ENCODE peak calls at places on chromosome 4, in ten cellular contexts. H, S, W, X, V, A, F, C, D and P are unnamed samples.

GRCh38 chr4:163048447-163048846 is 118.2 kb downstream of the NAF1 start:
- DNase-seq in H (no peak), S (peak), W (peak), X (no peak), V (peak), A (peak), F (no peak), C (no peak), D (no peak), P (no peak)

GRCh38 chr4:30719363-30720020 is 677 bp upstream of the PCDH7 start:
- DNase-seq in H (no peak), S (peak), W (peak), X (no peak), V (peak), A (peak), F (peak), C (no peak), D (no peak), P (no peak)

GRCh38 chr4:161457311-161457710 is 706.5 kb downstream of the FSTL5 start:
- DNase-seq in H (no peak), S (no peak), W (no peak), X (no peak), V (no peak), A (no peak), F (no peak), C (no peak), D (no peak), P (no peak)

GRCh38 chr4:126957555-126958440 is 675.0 kb upstream of the INTU start:
- DNase-seq in H (no peak), S (no peak), W (no peak), X (no peak), V (peak), A (no peak), F (no peak), C (no peak), D (no peak), P (no peak)

GRCh38 chr4:78552398-78553396 is 1.1 kb downstream of the ANXA3 start:
- DNase-seq in H (no peak), S (peak), W (peak), X (no peak), V (no peak), A (no peak), F (no peak), C (no peak), D (no peak), P (no peak)

GRCh38 chr4:99816611-99817309 is at the start of gene DAPP1:
- DNase-seq in H (peak), S (peak), W (no peak), X (peak), V (no peak), A (no peak), F (peak), C (no peak), D (no peak), P (peak)

GRCh38 chr4:23373269-23373668 is 516.6 kb downstream of the PPARGC1A start:
- DNase-seq in H (no peak), S (no peak), W (peak), X (no peak), V (peak), A (no peak), F (peak), C (no peak), D (no peak), P (no peak)

GRCh38 chr4:1511441-1512041 is 105.3 kb upstream of the NKX1-1 start:
- DNase-seq in H (peak), S (peak), W (no peak), X (no peak), V (peak), A (no peak), F (no peak), C (no peak), D (no peak), P (no peak)

GRCh38 chr4:186845137-186845842 is 121.6 kb upstream of the FAT1 start:
- DNase-seq in H (no peak), S (peak), W (no peak), X (no peak), V (peak), A (no peak), F (no peak), C (no peak), D (peak), P (no peak)

GRCh38 chr4:125283702-125284279 is 31.0 kb upstream of the FAT4 start:
- DNase-seq in H (no peak), S (peak), W (peak), X (no peak), V (peak), A (no peak), F (no peak), C (no peak), D (no peak), P (no peak)

GRCh38 chr4:66575024-66575696 is 904.9 kb upstream of the EPHA5 start:
- DNase-seq in H (no peak), S (peak), W (peak), X (no peak), V (peak), A (no peak), F (no peak), C (no peak), D (no peak), P (no peak)

GRCh38 chr4:102430511-102430910 is 70.6 kb upstream of the NFKB1 start:
- DNase-seq in H (no peak), S (peak), W (peak), X (no peak), V (peak), A (no peak), F (no peak), C (no peak), D (no peak), P (no peak)

GRCh38 chr4:130812117-130812765 is 1716.3 kb downstream of the C4orf33 start:
- DNase-seq in H (no peak), S (no peak), W (peak), X (no peak), V (no peak), A (no peak), F (no peak), C (no peak), D (no peak), P (no peak)

GRCh38 chr4:7821245-7822165 is 118.2 kb downstream of the AFAP1 start:
- DNase-seq in H (no peak), S (no peak), W (no peak), X (no peak), V (peak), A (no peak), F (no peak), C (peak), D (no peak), P (no peak)

GRCh38 chr4:98963538-98964433 is 31.7 kb upstream of the METAP1 start:
- DNase-seq in H (no peak), S (no peak), W (no peak), X (no peak), V (peak), A (no peak), F (no peak), C (no peak), D (no peak), P (no peak)

GRCh38 chr4:102168580-102168979 is 176.7 kb downstream of the SLC39A8 start:
- DNase-seq in H (no peak), S (peak), W (peak), X (no peak), V (no peak), A (peak), F (no peak), C (no peak), D (no peak), P (no peak)

GRCh38 chr4:75745192-75745591 is 20.8 kb downstream of the USO1 start:
- DNase-seq in H (no peak), S (no peak), W (no peak), X (no peak), V (peak), A (no peak), F (no peak), C (no peak), D (peak), P (no peak)

GRCh38 chr4:34850983-34851382 is 1393.3 kb downstream of the ARAP2 start:
- DNase-seq in H (no peak), S (no peak), W (no peak), X (no peak), V (no peak), A (no peak), F (no peak), C (no peak), D (no peak), P (no peak)

GRCh38 chr4:3312362-3312761 is 19.5 kb downstream of the RGS12 start:
- DNase-seq in H (no peak), S (no peak), W (no peak), X (no peak), V (no peak), A (no peak), F (peak), C (peak), D (no peak), P (no peak)

GRCh38 chr4:152815078-152815477 is 35.3 kb downstream of the ARFIP1 start:
- DNase-seq in H (no peak), S (no peak), W (no peak), X (no peak), V (peak), A (no peak), F (no peak), C (no peak), D (no peak), P (no peak)

GRCh38 chr4:159229164-159229563 is 126.3 kb downstream of the RAPGEF2 start:
- DNase-seq in H (no peak), S (peak), W (no peak), X (no peak), V (peak), A (no peak), F (no peak), C (no peak), D (peak), P (no peak)

GRCh38 chr4:163121689-163122088 is 45.0 kb downstream of the NAF1 start:
- DNase-seq in H (no peak), S (no peak), W (no peak), X (no peak), V (no peak), A (no peak), F (no peak), C (no peak), D (no peak), P (no peak)

GRCh38 chr4:48483006-48483776 is at the start of gene SLC10A4:
- DNase-seq in H (no peak), S (peak), W (peak), X (no peak), V (no peak), A (peak), F (peak), C (no peak), D (no peak), P (no peak)

GRCh38 chr4:1972414-1972813 is 36.4 kb downstream of the NELFA start:
- DNase-seq in H (no peak), S (no peak), W (no peak), X (no peak), V (no peak), A (no peak), F (no peak), C (no peak), D (no peak), P (no peak)

GRCh38 chr4:140807491-140808257 is 51.5 kb upstream of the TBC1D9 start:
- DNase-seq in H (no peak), S (peak), W (no peak), X (no peak), V (peak), A (no peak), F (no peak), C (no peak), D (peak), P (no peak)

GRCh38 chr4:86250006-86250405 is 109.8 kb downstream of the MAPK10 start:
- DNase-seq in H (no peak), S (no peak), W (no peak), X (no peak), V (peak), A (no peak), F (no peak), C (no peak), D (no peak), P (no peak)

GRCh38 chr4:13612569-13612968 is 15.0 kb downstream of the BOD1L1 start:
- DNase-seq in H (no peak), S (peak), W (no peak), X (no peak), V (no peak), A (no peak), F (no peak), C (no peak), D (no peak), P (no peak)

GRCh38 chr4:2797545-2798305 is 4.8 kb downstream of the SH3BP2 start:
- DNase-seq in H (peak), S (no peak), W (no peak), X (peak), V (no peak), A (peak), F (peak), C (no peak), D (no peak), P (peak)

GRCh38 chr4:120769227-120769626 is 153.3 kb downstream of the PRDM5 start:
- DNase-seq in H (no peak), S (peak), W (peak), X (no peak), V (peak), A (no peak), F (no peak), C (no peak), D (peak), P (no peak)

GRCh38 chr4:78665216-78665615 is 110.9 kb upstream of the BMP2K start:
- DNase-seq in H (no peak), S (no peak), W (no peak), X (no peak), V (no peak), A (no peak), F (no peak), C (no peak), D (no peak), P (no peak)